ENCODE peak calls at places on chromosomes 1 and 21, in six cellular contexts. One of them, this sample, is unnamed.

GRCh38 chr21:14881863-14882262 is 182.9 kb downstream of the NRIP1 start:
- DNase-seq in mammary epithelial cell: no peak
- DNase-seq in HCT116: no peak
- DNase-seq in AG04450: no peak
- DNase-seq in mesenchymal stem cell: no peak
- DNase-seq in brain microvascular endothelial cell: no peak
- DNase-seq in this sample: no peak

GRCh38 chr1:229696385-229696784 is 70.3 kb downstream of the URB2 start:
- DNase-seq in brain microvascular endothelial cell: no peak
- DNase-seq in AG04450: no peak
- DNase-seq in mammary epithelial cell: no peak
- DNase-seq in mesenchymal stem cell: no peak
- DNase-seq in HCT116: no peak
- DNase-seq in this sample: no peak

GRCh38 chr1:54338479-54338878 is 67.7 kb downstream of the SSBP3 start:
- DNase-seq in mesenchymal stem cell: peak
- DNase-seq in AG04450: no peak
- DNase-seq in HCT116: no peak
- DNase-seq in brain microvascular endothelial cell: no peak
- DNase-seq in mammary epithelial cell: no peak
- DNase-seq in this sample: no peak

GRCh38 chr1:226223786-226224244 is 351 bp downstream of the MIXL1 start:
- DNase-seq in mesenchymal stem cell: peak
- DNase-seq in HCT116: no peak
- DNase-seq in brain microvascular endothelial cell: no peak
- DNase-seq in AG04450: no peak
- DNase-seq in mammary epithelial cell: no peak
- DNase-seq in this sample: no peak

GRCh38 chr1:20281801-20282200 is 8.9 kb upstream of the VWA5B1 start:
- DNase-seq in HCT116: no peak
- DNase-seq in mammary epithelial cell: peak
- DNase-seq in mesenchymal stem cell: peak
- DNase-seq in brain microvascular endothelial cell: no peak
- DNase-seq in AG04450: no peak
- DNase-seq in this sample: no peak

GRCh38 chr1:10637833-10638558 is 158.4 kb downstream of the CASZ1 start:
- DNase-seq in mesenchymal stem cell: no peak
- DNase-seq in AG04450: no peak
- DNase-seq in mammary epithelial cell: no peak
- DNase-seq in brain microvascular endothelial cell: no peak
- DNase-seq in HCT116: no peak
- DNase-seq in this sample: no peak

GRCh38 chr1:232057217-232057895 is 430.8 kb downstream of the DISC1 start:
- DNase-seq in mesenchymal stem cell: no peak
- DNase-seq in AG04450: no peak
- DNase-seq in mammary epithelial cell: no peak
- DNase-seq in HCT116: no peak
- DNase-seq in brain microvascular endothelial cell: no peak
- DNase-seq in this sample: no peak

GRCh38 chr1:232012773-232013386 is 386.3 kb downstream of the DISC1 start:
- DNase-seq in mammary epithelial cell: peak
- DNase-seq in HCT116: no peak
- DNase-seq in brain microvascular endothelial cell: peak
- DNase-seq in mesenchymal stem cell: peak
- DNase-seq in AG04450: peak
- DNase-seq in this sample: no peak

GRCh38 chr1:161298116-161298515 is 11.7 kb downstream of the MPZ start:
- DNase-seq in mammary epithelial cell: no peak
- DNase-seq in brain microvascular endothelial cell: no peak
- DNase-seq in HCT116: no peak
- DNase-seq in AG04450: no peak
- DNase-seq in mesenchymal stem cell: no peak
- DNase-seq in this sample: no peak

GRCh38 chr1:246364415-246364941 is 142.6 kb downstream of the SMYD3 start:
- DNase-seq in AG04450: no peak
- DNase-seq in brain microvascular endothelial cell: no peak
- DNase-seq in HCT116: no peak
- DNase-seq in mammary epithelial cell: no peak
- DNase-seq in mesenchymal stem cell: no peak
- DNase-seq in this sample: no peak

GRCh38 chr1:229119876-229120275 is 151.0 kb upstream of the RAB4A start:
- DNase-seq in AG04450: no peak
- DNase-seq in mammary epithelial cell: no peak
- DNase-seq in HCT116: no peak
- DNase-seq in brain microvascular endothelial cell: no peak
- DNase-seq in mesenchymal stem cell: peak
- DNase-seq in this sample: no peak

GRCh38 chr1:17635811-17636210 is 96.3 kb downstream of the ARHGEF10L start:
- DNase-seq in brain microvascular endothelial cell: no peak
- DNase-seq in HCT116: no peak
- DNase-seq in AG04450: no peak
- DNase-seq in mesenchymal stem cell: no peak
- DNase-seq in mammary epithelial cell: no peak
- DNase-seq in this sample: no peak

GRCh38 chr1:212606734-212607205 is 1.8 kb upstream of the ATF3 start:
- DNase-seq in AG04450: no peak
- DNase-seq in HCT116: no peak
- DNase-seq in mesenchymal stem cell: peak
- DNase-seq in brain microvascular endothelial cell: no peak
- DNase-seq in mammary epithelial cell: peak
- DNase-seq in this sample: no peak

GRCh38 chr21:44878053-44878982 is 4.8 kb upstream of the PTTG1IP start:
- DNase-seq in mesenchymal stem cell: peak
- DNase-seq in brain microvascular endothelial cell: no peak
- DNase-seq in HCT116: no peak
- DNase-seq in AG04450: no peak
- DNase-seq in mammary epithelial cell: no peak
- DNase-seq in this sample: no peak

GRCh38 chr1:77273891-77274290 is 7.9 kb upstream of the AK5 start:
- DNase-seq in AG04450: no peak
- DNase-seq in mammary epithelial cell: no peak
- DNase-seq in HCT116: no peak
- DNase-seq in brain microvascular endothelial cell: no peak
- DNase-seq in mesenchymal stem cell: peak
- DNase-seq in this sample: no peak

GRCh38 chr1:165069829-165070228 is 286.7 kb downstream of the LMX1A start:
- DNase-seq in HCT116: no peak
- DNase-seq in AG04450: no peak
- DNase-seq in brain microvascular endothelial cell: no peak
- DNase-seq in mesenchymal stem cell: no peak
- DNase-seq in mammary epithelial cell: no peak
- DNase-seq in this sample: no peak

GRCh38 chr1:29332204-29332603 is 95.9 kb downstream of the PTPRU start:
- DNase-seq in mammary epithelial cell: peak
- DNase-seq in AG04450: no peak
- DNase-seq in HCT116: peak
- DNase-seq in brain microvascular endothelial cell: no peak
- DNase-seq in mesenchymal stem cell: peak
- DNase-seq in this sample: no peak

GRCh38 chr21:16406355-16406754 is 676.6 kb downstream of the USP25 start:
- DNase-seq in brain microvascular endothelial cell: no peak
- DNase-seq in AG04450: no peak
- DNase-seq in mesenchymal stem cell: no peak
- DNase-seq in mammary epithelial cell: no peak
- DNase-seq in HCT116: no peak
- DNase-seq in this sample: no peak

GRCh38 chr1:163055005-163055404 is 14.2 kb upstream of the RGS4 start:
- DNase-seq in mesenchymal stem cell: no peak
- DNase-seq in AG04450: no peak
- DNase-seq in brain microvascular endothelial cell: no peak
- DNase-seq in mammary epithelial cell: no peak
- DNase-seq in HCT116: no peak
- DNase-seq in this sample: no peak

GRCh38 chr1:25996966-25997758 is 701 bp downstream of the PAFAH2 start:
- DNase-seq in AG04450: no peak
- DNase-seq in brain microvascular endothelial cell: peak
- DNase-seq in HCT116: no peak
- DNase-seq in mesenchymal stem cell: peak
- DNase-seq in mammary epithelial cell: peak
- DNase-seq in this sample: no peak

GRCh38 chr21:33968082-33968997 is 52.7 kb upstream of the ATP5PO start:
- DNase-seq in AG04450: no peak
- DNase-seq in mesenchymal stem cell: peak
- DNase-seq in brain microvascular endothelial cell: peak
- DNase-seq in mammary epithelial cell: peak
- DNase-seq in HCT116: no peak
- DNase-seq in this sample: no peak

GRCh38 chr1:169745015-169745861 is 11.4 kb upstream of the SELE start:
- DNase-seq in brain microvascular endothelial cell: peak
- DNase-seq in AG04450: no peak
- DNase-seq in mesenchymal stem cell: no peak
- DNase-seq in HCT116: no peak
- DNase-seq in mammary epithelial cell: no peak
- DNase-seq in this sample: no peak

GRCh38 chr1:9406111-9406510 is 113.4 kb downstream of the SPSB1 start:
- DNase-seq in HCT116: no peak
- DNase-seq in AG04450: no peak
- DNase-seq in mesenchymal stem cell: no peak
- DNase-seq in brain microvascular endothelial cell: no peak
- DNase-seq in mammary epithelial cell: no peak
- DNase-seq in this sample: no peak
- H3K27ac ChIP-seq in HCT116: no peak
- H3K27ac ChIP-seq in AG04450: no peak
- H3K27ac ChIP-seq in mesenchymal stem cell: no peak
- H3K27ac ChIP-seq in brain microvascular endothelial cell: no peak
- H3K27ac ChIP-seq in mammary epithelial cell: no peak
- H3K27ac ChIP-seq in this sample: peak

DNA sequence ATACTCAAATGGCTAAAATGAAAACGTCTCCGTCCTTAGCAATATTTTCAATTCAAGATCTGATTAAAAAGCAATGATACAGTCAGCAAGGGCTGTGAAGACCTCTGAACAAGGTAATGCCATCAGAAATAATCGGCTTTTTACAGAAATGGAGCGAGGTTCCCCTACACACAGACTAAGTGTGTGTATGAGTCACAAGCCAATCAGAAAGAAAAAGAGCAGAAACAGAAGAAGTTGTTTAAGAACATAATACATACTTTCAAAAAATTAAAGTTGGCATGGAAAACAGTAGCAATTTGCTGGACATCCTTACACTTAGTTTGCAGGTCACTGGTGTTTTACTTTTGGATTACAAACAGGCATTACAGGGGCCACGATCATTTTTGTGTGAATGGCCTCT is 349.9 kb upstream of the RUNX1 start:
- DNase-seq in brain microvascular endothelial cell: no peak
- DNase-seq in mammary epithelial cell: peak
- DNase-seq in AG04450: no peak
- DNase-seq in HCT116: no peak
- DNase-seq in mesenchymal stem cell: no peak
- DNase-seq in this sample: no peak
- H3K4me3 ChIP-seq in brain microvascular endothelial cell: no peak
- H3K4me3 ChIP-seq in mammary epithelial cell: no peak
- H3K4me3 ChIP-seq in AG04450: no peak
- H3K4me3 ChIP-seq in HCT116: no peak
- H3K4me3 ChIP-seq in mesenchymal stem cell: peak
- H3K4me3 ChIP-seq in this sample: peak

GRCh38 chr1:12540580-12541273 is 77.3 kb downstream of the DHRS3 start:
- DNase-seq in brain microvascular endothelial cell: no peak
- DNase-seq in AG04450: no peak
- DNase-seq in HCT116: no peak
- DNase-seq in mesenchymal stem cell: no peak
- DNase-seq in mammary epithelial cell: no peak
- DNase-seq in this sample: no peak

GRCh38 chr1:12539320-12539704 is 78.7 kb downstream of the DHRS3 start:
- DNase-seq in AG04450: no peak
- DNase-seq in HCT116: no peak
- DNase-seq in mammary epithelial cell: no peak
- DNase-seq in mesenchymal stem cell: no peak
- DNase-seq in brain microvascular endothelial cell: no peak
- DNase-seq in this sample: no peak

GRCh38 chr1:12541274-12542137 is 76.5 kb downstream of the DHRS3 start:
- DNase-seq in mesenchymal stem cell: peak
- DNase-seq in brain microvascular endothelial cell: peak
- DNase-seq in AG04450: no peak
- DNase-seq in HCT116: no peak
- DNase-seq in mammary epithelial cell: peak
- DNase-seq in this sample: no peak

GRCh38 chr1:12537906-12538461 is 80.0 kb downstream of the DHRS3 start:
- DNase-seq in mesenchymal stem cell: no peak
- DNase-seq in mammary epithelial cell: no peak
- DNase-seq in brain microvascular endothelial cell: no peak
- DNase-seq in AG04450: no peak
- DNase-seq in HCT116: no peak
- DNase-seq in this sample: no peak

GRCh38 chr1:12539705-12540579 is 78.1 kb downstream of the DHRS3 start:
- DNase-seq in AG04450: peak
- DNase-seq in brain microvascular endothelial cell: peak
- DNase-seq in mammary epithelial cell: peak
- DNase-seq in HCT116: peak
- DNase-seq in mesenchymal stem cell: peak
- DNase-seq in this sample: no peak
- H3K27ac ChIP-seq in AG04450: peak
- H3K27ac ChIP-seq in brain microvascular endothelial cell: peak
- H3K27ac ChIP-seq in mammary epithelial cell: no peak
- H3K27ac ChIP-seq in HCT116: peak
- H3K27ac ChIP-seq in mesenchymal stem cell: no peak
- H3K27ac ChIP-seq in this sample: peak

GRCh38 chr1:183806650-183807049 is 1.7 kb downstream of the RGL1 start:
- DNase-seq in HCT116: no peak
- DNase-seq in mammary epithelial cell: no peak
- DNase-seq in mesenchymal stem cell: peak
- DNase-seq in AG04450: no peak
- DNase-seq in brain microvascular endothelial cell: no peak
- DNase-seq in this sample: no peak
- H3K4me3 ChIP-seq in HCT116: no peak
- H3K4me3 ChIP-seq in mammary epithelial cell: no peak
- H3K4me3 ChIP-seq in mesenchymal stem cell: peak
- H3K4me3 ChIP-seq in AG04450: peak
- H3K4me3 ChIP-seq in brain microvascular endothelial cell: no peak
- H3K4me3 ChIP-seq in this sample: no peak

This sample was measured in Panc1.